ENCODE peak calls at places on chromosomes 4 and X, in six cellular contexts. J, S, M, I, Q and Z are unnamed samples.
A peak's percentile ranks its signal among the peaks of the same experiment; 100 is the strongest.

GRCh38 chr4:72701987-72702819 is 133.2 kb upstream of the ADAMTS3 start:
- DNase-seq in J (peak; percentile 73), S (peak; percentile 63), M (peak; percentile 5), I (peak; percentile 73), Q (peak; percentile 4), Z (no peak)

GRCh38 chr4:111506706-111507105 is 638.5 kb upstream of the FAM241A start:
- DNase-seq in J (no peak), S (no peak), M (no peak), I (no peak), Q (no peak), Z (no peak)

GRCh38 chr4:151540728-151541437 is 131.9 kb downstream of the FHIP1A start:
- DNase-seq in J (peak; percentile 6), S (peak; percentile 35), M (no peak), I (peak; percentile 49), Q (peak; percentile 86), Z (peak; percentile 43)

GRCh38 chrX:40012800-40013682 is 84.7 kb downstream of the BCOR start:
- DNase-seq in J (peak; percentile 92), S (peak; percentile 59), M (peak; percentile 60), I (peak; percentile 83), Q (peak; percentile 51), Z (peak; percentile 87)

GRCh38 chrX:13432376-13432775 is 112.5 kb upstream of the ATXN3L start:
- DNase-seq in J (peak; percentile 30), S (no peak), M (no peak), I (peak; percentile 22), Q (no peak), Z (no peak)

GRCh38 chrX:153770606-153771175 is 6.6 kb downstream of the PLXNB3 start:
- DNase-seq in J (no peak), S (no peak), M (no peak), I (no peak), Q (no peak), Z (peak; percentile 4)

GRCh38 chrX:13863326-13863725 is 46.4 kb upstream of the GPM6B start:
- DNase-seq in J (no peak), S (no peak), M (no peak), I (no peak), Q (no peak), Z (no peak)

GRCh38 chr4:86596802-86597201 is 2.7 kb downstream of the PTPN13 start:
- DNase-seq in J (no peak), S (no peak), M (no peak), I (no peak), Q (no peak), Z (no peak)

GRCh38 chr4:114512595-114513295 is 85.9 kb upstream of the UGT8 start:
- DNase-seq in J (no peak), S (no peak), M (no peak), I (no peak), Q (no peak), Z (no peak)

GRCh38 chr4:2320152-2320551 is 58.2 kb upstream of the MXD4 start:
- DNase-seq in J (no peak), S (no peak), M (no peak), I (peak; percentile 57), Q (no peak), Z (no peak)

GRCh38 chr4:102076622-102077021 is 268.7 kb downstream of the SLC39A8 start:
- DNase-seq in J (no peak), S (no peak), M (no peak), I (no peak), Q (no peak), Z (no peak)

GRCh38 chr4:185597532-185598188 is 62.4 kb upstream of the PDLIM3 start:
- DNase-seq in J (peak; percentile 88), S (peak; percentile 32), M (no peak), I (peak; percentile 79), Q (peak; percentile 42), Z (peak; percentile 74)

GRCh38 chr4:6172093-6172926 is 28.0 kb downstream of the JAKMIP1 start:
- DNase-seq in J (no peak), S (no peak), M (no peak), I (no peak), Q (no peak), Z (no peak)

GRCh38 chr4:177264788-177265422 is 44.8 kb upstream of the NEIL3 start:
- DNase-seq in J (no peak), S (no peak), M (no peak), I (no peak), Q (no peak), Z (no peak)

GRCh38 chrX:148929686-148930085 is 429.3 kb downstream of the AFF2 start:
- DNase-seq in J (no peak), S (no peak), M (no peak), I (no peak), Q (no peak), Z (no peak)

GRCh38 chrX:40513012-40513411 is 67.8 kb upstream of the ATP6AP2 start:
- DNase-seq in J (no peak), S (no peak), M (no peak), I (no peak), Q (no peak), Z (no peak)

GRCh38 chr4:15317246-15317645 is 110.6 kb upstream of the C1QTNF7 start:
- DNase-seq in J (no peak), S (no peak), M (no peak), I (no peak), Q (no peak), Z (no peak)

GRCh38 chr4:15117270-15117946 is 115.1 kb downstream of the CPEB2 start:
- DNase-seq in J (no peak), S (no peak), M (no peak), I (no peak), Q (no peak), Z (no peak)

GRCh38 chr4:102311912-102312311 is 33.4 kb downstream of the SLC39A8 start:
- DNase-seq in J (no peak), S (no peak), M (no peak), I (no peak), Q (no peak), Z (no peak)